ENCODE peak calls at places on chromosome 14, in eight cellular contexts. R is prostate gland, B is GM23248, F is WERI-Rb-1, J is aorta, U is mesenchymal stem cell, S is A549, A is psoas muscle. V is an unnamed sample.

GRCh38 chr14:82251434-82251833 is 717.8 kb upstream of the SEL1L start:
- DNase-seq in U (no peak), R (no peak), A (no peak), S (peak; percentile 4), B (no peak), J (no peak), F (no peak), V (peak; percentile 47)

GRCh38 chr14:85175556-85175955 is 354.4 kb upstream of the FLRT2 start:
- DNase-seq in S (no peak), J (no peak), A (no peak), F (no peak), R (no peak), U (peak; percentile 48), B (peak; percentile 62), V (no peak)

GRCh38 chr14:50121506-50121905 is 5.1 kb upstream of the VCPKMT start:
- DNase-seq in A (no peak), U (no peak), B (no peak), J (no peak), S (no peak), R (no peak), F (no peak), V (no peak)

GRCh38 chr14:104116544-104117340 is 21.6 kb upstream of the KIF26A start:
- DNase-seq in S (no peak), J (peak; percentile 30), U (no peak), B (no peak), F (peak; percentile 6), A (no peak), R (peak; percentile 54), V (peak; percentile 62)

GRCh38 chr14:32601908-32602307 is 272.8 kb downstream of the AKAP6 start:
- DNase-seq in B (peak; percentile 10), J (no peak), F (no peak), R (no peak), S (no peak), U (no peak), A (no peak), V (no peak)

GRCh38 chr14:21672116-21672515 is 1.5 kb downstream of the OR4E1 start:
- DNase-seq in F (no peak), A (no peak), S (no peak), B (no peak), J (no peak), R (no peak), U (peak; percentile 69), V (no peak)

GRCh38 chr14:77923131-77923933 is 123.4 kb downstream of the ADCK1 start:
- DNase-seq in S (no peak), B (no peak), J (no peak), A (no peak), F (peak; percentile 93), U (no peak), R (no peak), V (no peak)

GRCh38 chr14:93304771-93305170 is 28.1 kb downstream of the BTBD7 start:
- DNase-seq in U (peak; percentile 63), R (no peak), S (no peak), J (no peak), A (no peak), B (peak; percentile 77), F (no peak), V (no peak)

GRCh38 chr14:31476131-31476917 is 11.5 kb downstream of the GPR33 start:
- DNase-seq in F (no peak), S (no peak), U (no peak), B (peak; percentile 19), J (no peak), R (no peak), A (no peak), V (no peak)

GRCh38 chr14:28102814-28103213 is 663.8 kb upstream of the FOXG1 start:
- DNase-seq in R (no peak), A (no peak), U (no peak), S (no peak), F (no peak), J (no peak), B (no peak), V (no peak)

GRCh38 chr14:53391631-53392030 is 238.5 kb upstream of the DDHD1 start:
- DNase-seq in A (no peak), B (peak; percentile 92), F (no peak), S (no peak), R (no peak), U (peak; percentile 61), J (no peak), V (no peak)

GRCh38 chr14:32010561-32011188 is 66.4 kb upstream of the ARHGAP5 start:
- DNase-seq in J (no peak), A (no peak), B (peak; percentile 81), S (peak; percentile 95), F (no peak), R (no peak), U (peak; percentile 84), V (no peak)

GRCh38 chr14:49617846-49618519 is 2.4 kb downstream of the RPL36AL start:
- DNase-seq in R (no peak), U (no peak), A (no peak), F (no peak), J (no peak), B (no peak), S (no peak), V (no peak)

GRCh38 chr14:55102141-55102547 is 26.9 kb upstream of the LGALS3 start:
- DNase-seq in A (peak; percentile 87), B (peak; percentile 99), U (peak; percentile 92), R (peak; percentile 80), J (peak; percentile 83), S (peak; percentile 84), F (no peak), V (peak; percentile 81)

GRCh38 chr14:57729208-57730187 is 136.4 kb downstream of the SLC35F4 start:
- DNase-seq in S (no peak), A (no peak), U (no peak), B (no peak), J (no peak), R (no peak), F (peak; percentile 65), V (no peak)

GRCh38 chr14:59391388-59391787 is 73.8 kb downstream of the GPR135 start:
- DNase-seq in J (no peak), F (no peak), A (no peak), U (no peak), R (no peak), B (no peak), S (no peak), V (no peak)

GRCh38 chr14:100665518-100666032 is 61.1 kb upstream of the DLK1 start:
- DNase-seq in F (no peak), J (no peak), U (no peak), S (peak; percentile 37), A (peak; percentile 72), R (peak; percentile 66), B (peak; percentile 75), V (peak; percentile 46)

GRCh38 chr14:90611501-90611900 is 204.7 kb downstream of the TTC7B start:
- DNase-seq in B (no peak), U (no peak), A (no peak), S (no peak), F (no peak), J (no peak), R (no peak), V (no peak)

GRCh38 chr14:21846227-21846885 is 172.7 kb upstream of the OR4E1 start:
- DNase-seq in U (peak; percentile 3), F (peak; percentile 22), S (peak; percentile 39), R (no peak), J (no peak), A (no peak), B (peak; percentile 18), V (peak; percentile 83)

GRCh38 chr14:105094193-105094907 is 29.1 kb upstream of the GPR132 start:
- DNase-seq in R (no peak), A (no peak), U (no peak), J (no peak), B (no peak), S (no peak), F (no peak), V (no peak)

GRCh38 chr14:55117816-55118441 is 11.1 kb upstream of the LGALS3 start:
- DNase-seq in B (peak; percentile 36), S (no peak), A (no peak), F (no peak), U (peak; percentile 75), R (peak; percentile 38), J (no peak), V (no peak)

GRCh38 chr14:80645667-80646413 is 295.7 kb downstream of the CEP128 start:
- DNase-seq in F (no peak), B (no peak), A (no peak), R (no peak), J (no peak), S (no peak), U (no peak), V (no peak)
- H3K27ac ChIP-seq in F (no peak overlapping the region), B (no peak overlapping the region), A (no peak overlapping the region), R (no peak overlapping the region), J (no peak overlapping the region), S (no peak overlapping the region), U (no peak overlapping the region), V (no peak overlapping the region)

DNA sequence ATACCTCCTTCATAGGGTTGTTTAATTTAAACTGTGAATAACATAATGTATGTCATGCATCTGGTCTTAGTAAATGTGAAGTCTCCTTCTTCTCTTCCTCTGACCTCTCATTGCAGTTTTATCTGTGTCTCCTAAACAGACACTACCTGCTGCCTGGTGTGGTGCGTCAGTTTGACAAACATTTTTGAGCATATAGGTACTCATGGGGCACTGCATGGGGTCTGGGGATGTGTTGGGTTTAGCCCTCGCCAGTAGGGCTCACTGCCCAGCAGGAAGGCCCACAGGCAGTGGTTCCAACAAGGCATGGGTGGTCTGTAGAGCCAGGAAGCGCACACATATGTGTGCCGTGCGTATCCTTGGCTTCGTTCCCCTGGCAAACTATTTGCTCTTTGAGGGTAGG is 3.0 kb upstream of the CEBPE start:
- DNase-seq in R (no peak), S (no peak), U (no peak), A (peak; percentile 32), J (no peak), B (no peak), F (no peak), V (no peak)
- H3K27ac ChIP-seq in R (no peak overlapping the region), S (no peak overlapping the region), U (no peak overlapping the region), A (peak overlapping the region; percentile 25), J (no peak overlapping the region), B (peak overlapping the region; percentile 63), F (no peak overlapping the region), V (no peak overlapping the region)

DNA sequence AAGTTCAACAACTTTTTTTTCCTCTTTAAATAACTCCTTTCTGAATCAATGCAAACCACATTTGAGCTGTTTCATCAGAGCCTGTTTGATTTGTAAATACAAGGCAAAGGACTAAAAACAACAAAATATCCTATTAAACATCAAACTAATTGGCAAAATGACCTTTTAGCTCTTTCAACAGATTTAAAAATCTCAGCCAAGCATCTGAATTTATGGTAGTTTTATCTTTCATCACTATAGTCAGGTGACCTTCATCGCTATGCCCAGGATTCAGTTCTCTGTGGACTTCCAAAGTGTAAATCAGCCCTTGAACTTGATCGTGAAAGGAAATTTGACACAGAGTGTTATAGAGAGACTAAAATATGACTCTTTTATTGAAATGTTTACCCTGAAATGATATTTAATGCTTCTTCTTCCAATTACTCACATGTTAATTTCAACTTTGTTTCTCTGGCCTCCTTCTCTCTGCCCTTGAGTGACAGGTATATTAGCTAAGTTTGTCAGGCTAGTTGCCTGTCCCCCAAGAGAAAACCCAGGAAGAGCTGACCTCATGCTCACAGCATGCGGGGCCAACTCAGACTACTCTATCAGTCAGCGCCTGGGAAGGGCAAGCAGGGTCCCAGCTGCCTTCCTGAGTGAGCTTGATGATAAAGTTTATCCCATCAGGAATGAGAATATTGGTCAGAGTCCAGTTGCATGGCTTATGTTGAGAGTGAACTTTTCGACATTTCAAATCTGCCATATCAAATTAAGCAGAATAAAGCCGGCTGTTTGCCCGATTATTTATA is 1554.3 kb upstream of the FLRT2 start:
- DNase-seq in J (peak; percentile 48), A (peak; percentile 56), U (peak; percentile 33), F (no peak), S (no peak), B (no peak), R (no peak), V (peak; percentile 71)
- H3K27ac ChIP-seq in J (no peak overlapping the region), A (no peak overlapping the region), U (no peak overlapping the region), F (no peak overlapping the region), S (no peak overlapping the region), B (no peak overlapping the region), R (no peak overlapping the region), V (no peak overlapping the region)

GRCh38 chr14:99602788-99603415 is 1.1 kb downstream of the CCDC85C start:
- DNase-seq in F (no peak), J (no peak), A (no peak), S (no peak), B (no peak), R (no peak), U (no peak), V (peak; percentile 70)
- H3K27ac ChIP-seq in F (peak overlapping the region; percentile 30), J (no peak overlapping the region), A (no peak overlapping the region), S (peak overlapping the region; percentile 57), B (no peak overlapping the region), R (peak overlapping the region; percentile 68), U (no peak overlapping the region), V (no peak overlapping the region)